ENCODE peak calls at places on chromosomes 1 and 21, in nine cellular contexts. One of them, this sample, is unnamed.

GRCh38 chr1:53327183-53327941 is 508 bp downstream of the LRP8 start:
- DNase-seq in CD4-positive, alpha-beta T cell: peak; percentile 31
- DNase-seq in SK-N-SH: peak; percentile 78
- DNase-seq in upper lobe of left lung: peak; percentile 28
- DNase-seq in choroid plexus epithelial cell: peak; percentile 33
- DNase-seq in left ventricle myocardium inferior: no peak
- DNase-seq in type B pancreatic cell: no peak
- DNase-seq in HepG2: peak; percentile 15
- DNase-seq in fibroblast of lung: no peak
- DNase-seq in this sample: peak; percentile 81

GRCh38 chr21:46555225-46555617 is 49.7 kb downstream of the S100B start:
- DNase-seq in CD4-positive, alpha-beta T cell: no peak
- DNase-seq in SK-N-SH: no peak
- DNase-seq in upper lobe of left lung: no peak
- DNase-seq in choroid plexus epithelial cell: no peak
- DNase-seq in left ventricle myocardium inferior: no peak
- DNase-seq in type B pancreatic cell: no peak
- DNase-seq in HepG2: no peak
- DNase-seq in fibroblast of lung: no peak
- DNase-seq in this sample: no peak

GRCh38 chr1:9605946-9606455 is 17.3 kb downstream of the TMEM201 start:
- DNase-seq in CD4-positive, alpha-beta T cell: no peak
- DNase-seq in SK-N-SH: no peak
- DNase-seq in upper lobe of left lung: no peak
- DNase-seq in choroid plexus epithelial cell: no peak
- DNase-seq in left ventricle myocardium inferior: no peak
- DNase-seq in type B pancreatic cell: no peak
- DNase-seq in HepG2: no peak
- DNase-seq in fibroblast of lung: no peak
- DNase-seq in this sample: no peak

GRCh38 chr1:86018311-86018923 is 138.2 kb downstream of the COL24A1 start:
- DNase-seq in CD4-positive, alpha-beta T cell: no peak
- DNase-seq in SK-N-SH: peak; percentile 31
- DNase-seq in upper lobe of left lung: no peak
- DNase-seq in choroid plexus epithelial cell: peak; percentile 51
- DNase-seq in left ventricle myocardium inferior: no peak
- DNase-seq in type B pancreatic cell: no peak
- DNase-seq in HepG2: peak; percentile 10
- DNase-seq in fibroblast of lung: peak; percentile 45
- DNase-seq in this sample: no peak

GRCh38 chr1:240145120-240145519 is 53.4 kb downstream of the FMN2 start:
- DNase-seq in CD4-positive, alpha-beta T cell: no peak
- DNase-seq in SK-N-SH: no peak
- DNase-seq in upper lobe of left lung: no peak
- DNase-seq in choroid plexus epithelial cell: no peak
- DNase-seq in left ventricle myocardium inferior: no peak
- DNase-seq in type B pancreatic cell: no peak
- DNase-seq in HepG2: no peak
- DNase-seq in fibroblast of lung: no peak
- DNase-seq in this sample: no peak

GRCh38 chr1:228334954-228335353 is 71.7 kb downstream of the TRIM11 start:
- DNase-seq in CD4-positive, alpha-beta T cell: no peak
- DNase-seq in SK-N-SH: no peak
- DNase-seq in upper lobe of left lung: peak; percentile 16
- DNase-seq in choroid plexus epithelial cell: no peak
- DNase-seq in left ventricle myocardium inferior: no peak
- DNase-seq in type B pancreatic cell: peak; percentile 49
- DNase-seq in HepG2: no peak
- DNase-seq in fibroblast of lung: no peak
- DNase-seq in this sample: peak; percentile 12

GRCh38 chr1:39230261-39231190 is 26.0 kb downstream of the MACF1 start:
- DNase-seq in CD4-positive, alpha-beta T cell: no peak
- DNase-seq in SK-N-SH: no peak
- DNase-seq in upper lobe of left lung: peak; percentile 38
- DNase-seq in choroid plexus epithelial cell: no peak
- DNase-seq in left ventricle myocardium inferior: no peak
- DNase-seq in type B pancreatic cell: no peak
- DNase-seq in HepG2: peak; percentile 4
- DNase-seq in fibroblast of lung: no peak
- DNase-seq in this sample: no peak

GRCh38 chr1:145959957-145960467 is 2.2 kb upstream of the LIX1L start:
- DNase-seq in CD4-positive, alpha-beta T cell: no peak
- DNase-seq in SK-N-SH: no peak
- DNase-seq in upper lobe of left lung: no peak
- DNase-seq in choroid plexus epithelial cell: no peak
- DNase-seq in left ventricle myocardium inferior: no peak
- DNase-seq in type B pancreatic cell: no peak
- DNase-seq in HepG2: no peak
- DNase-seq in fibroblast of lung: no peak
- DNase-seq in this sample: no peak

GRCh38 chr1:209875510-209875909 is 47.7 kb downstream of the UTP25 start:
- DNase-seq in CD4-positive, alpha-beta T cell: no peak
- DNase-seq in SK-N-SH: no peak
- DNase-seq in upper lobe of left lung: no peak
- DNase-seq in choroid plexus epithelial cell: peak; percentile 94
- DNase-seq in left ventricle myocardium inferior: no peak
- DNase-seq in type B pancreatic cell: no peak
- DNase-seq in HepG2: peak; percentile 36
- DNase-seq in fibroblast of lung: peak; percentile 73
- DNase-seq in this sample: no peak

GRCh38 chr1:91885331-91885715 is 628 bp downstream of the TGFBR3 start:
- DNase-seq in CD4-positive, alpha-beta T cell: peak; percentile 8
- DNase-seq in SK-N-SH: no peak
- DNase-seq in upper lobe of left lung: peak; percentile 25
- DNase-seq in choroid plexus epithelial cell: no peak
- DNase-seq in left ventricle myocardium inferior: peak; percentile 29
- DNase-seq in type B pancreatic cell: peak; percentile 72
- DNase-seq in HepG2: no peak
- DNase-seq in fibroblast of lung: no peak
- DNase-seq in this sample: peak; percentile 17

GRCh38 chr1:235295902-235296350 is 32.1 kb downstream of the ARID4B start:
- DNase-seq in CD4-positive, alpha-beta T cell: no peak
- DNase-seq in SK-N-SH: no peak
- DNase-seq in upper lobe of left lung: peak; percentile 31
- DNase-seq in choroid plexus epithelial cell: peak; percentile 96
- DNase-seq in left ventricle myocardium inferior: no peak
- DNase-seq in type B pancreatic cell: no peak
- DNase-seq in HepG2: peak; percentile 92
- DNase-seq in fibroblast of lung: peak; percentile 45
- DNase-seq in this sample: no peak

GRCh38 chr1:107900083-107900945 is 64.7 kb downstream of the VAV3 start:
- DNase-seq in CD4-positive, alpha-beta T cell: no peak
- DNase-seq in SK-N-SH: no peak
- DNase-seq in upper lobe of left lung: no peak
- DNase-seq in choroid plexus epithelial cell: no peak
- DNase-seq in left ventricle myocardium inferior: no peak
- DNase-seq in type B pancreatic cell: no peak
- DNase-seq in HepG2: no peak
- DNase-seq in fibroblast of lung: no peak
- DNase-seq in this sample: no peak

GRCh38 chr1:29865051-29865450 is 628.7 kb downstream of the PTPRU start:
- DNase-seq in CD4-positive, alpha-beta T cell: no peak
- DNase-seq in SK-N-SH: no peak
- DNase-seq in upper lobe of left lung: no peak
- DNase-seq in choroid plexus epithelial cell: no peak
- DNase-seq in left ventricle myocardium inferior: no peak
- DNase-seq in type B pancreatic cell: no peak
- DNase-seq in HepG2: no peak
- DNase-seq in fibroblast of lung: no peak
- DNase-seq in this sample: no peak

GRCh38 chr1:119367332-119368124 is 1.1 kb upstream of the HAO2 start:
- DNase-seq in CD4-positive, alpha-beta T cell: no peak
- DNase-seq in SK-N-SH: peak; percentile 35
- DNase-seq in upper lobe of left lung: no peak
- DNase-seq in choroid plexus epithelial cell: peak; percentile 75
- DNase-seq in left ventricle myocardium inferior: no peak
- DNase-seq in type B pancreatic cell: no peak
- DNase-seq in HepG2: peak; percentile 53
- DNase-seq in fibroblast of lung: peak; percentile 58
- DNase-seq in this sample: no peak

GRCh38 chr21:27476696-27477095 is 509.8 kb upstream of the ADAMTS5 start:
- DNase-seq in CD4-positive, alpha-beta T cell: no peak
- DNase-seq in SK-N-SH: peak; percentile 23
- DNase-seq in upper lobe of left lung: no peak
- DNase-seq in choroid plexus epithelial cell: peak; percentile 79
- DNase-seq in left ventricle myocardium inferior: no peak
- DNase-seq in type B pancreatic cell: no peak
- DNase-seq in HepG2: no peak
- DNase-seq in fibroblast of lung: peak; percentile 80
- DNase-seq in this sample: no peak

DNA sequence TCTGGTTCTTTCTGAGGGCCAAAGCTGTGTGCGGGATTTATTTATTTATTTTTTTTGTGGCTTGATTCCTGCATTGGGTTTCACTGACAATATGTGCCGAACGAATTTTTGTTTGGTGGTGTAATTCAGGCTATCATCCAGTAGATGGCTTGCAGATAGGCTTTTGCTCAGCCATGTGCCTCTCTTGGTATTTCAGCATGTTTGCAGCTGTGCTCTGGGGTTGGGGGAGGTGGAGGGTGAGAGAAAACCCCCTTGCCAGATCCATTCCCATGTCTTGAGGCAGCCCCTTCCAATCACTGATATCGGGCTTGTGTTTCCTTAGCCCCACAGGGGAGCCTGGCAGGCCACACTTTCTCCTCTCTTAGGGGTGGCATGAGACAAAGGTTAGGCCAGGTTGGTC is 302.4 kb downstream of the PTGER3 start:
- DNase-seq in CD4-positive, alpha-beta T cell: no peak
- DNase-seq in SK-N-SH: no peak
- DNase-seq in upper lobe of left lung: no peak
- DNase-seq in choroid plexus epithelial cell: peak; percentile 3
- DNase-seq in left ventricle myocardium inferior: no peak
- DNase-seq in type B pancreatic cell: no peak
- DNase-seq in HepG2: peak; percentile 14
- DNase-seq in fibroblast of lung: no peak
- DNase-seq in this sample: no peak
- TF ChIP-seq CTCF in CD4-positive, alpha-beta T cell: no peak
- TF ChIP-seq CTCF in SK-N-SH: peak; percentile 53
- TF ChIP-seq CTCF in upper lobe of left lung: no peak
- TF ChIP-seq CTCF in choroid plexus epithelial cell: peak; percentile 36
- TF ChIP-seq CTCF in left ventricle myocardium inferior: no peak
- TF ChIP-seq CTCF in type B pancreatic cell: peak; percentile 56
- TF ChIP-seq CTCF in HepG2: peak; percentile 35
- TF ChIP-seq CTCF in fibroblast of lung: peak; percentile 51
- TF ChIP-seq CTCF in this sample: peak; percentile 65

DNA sequence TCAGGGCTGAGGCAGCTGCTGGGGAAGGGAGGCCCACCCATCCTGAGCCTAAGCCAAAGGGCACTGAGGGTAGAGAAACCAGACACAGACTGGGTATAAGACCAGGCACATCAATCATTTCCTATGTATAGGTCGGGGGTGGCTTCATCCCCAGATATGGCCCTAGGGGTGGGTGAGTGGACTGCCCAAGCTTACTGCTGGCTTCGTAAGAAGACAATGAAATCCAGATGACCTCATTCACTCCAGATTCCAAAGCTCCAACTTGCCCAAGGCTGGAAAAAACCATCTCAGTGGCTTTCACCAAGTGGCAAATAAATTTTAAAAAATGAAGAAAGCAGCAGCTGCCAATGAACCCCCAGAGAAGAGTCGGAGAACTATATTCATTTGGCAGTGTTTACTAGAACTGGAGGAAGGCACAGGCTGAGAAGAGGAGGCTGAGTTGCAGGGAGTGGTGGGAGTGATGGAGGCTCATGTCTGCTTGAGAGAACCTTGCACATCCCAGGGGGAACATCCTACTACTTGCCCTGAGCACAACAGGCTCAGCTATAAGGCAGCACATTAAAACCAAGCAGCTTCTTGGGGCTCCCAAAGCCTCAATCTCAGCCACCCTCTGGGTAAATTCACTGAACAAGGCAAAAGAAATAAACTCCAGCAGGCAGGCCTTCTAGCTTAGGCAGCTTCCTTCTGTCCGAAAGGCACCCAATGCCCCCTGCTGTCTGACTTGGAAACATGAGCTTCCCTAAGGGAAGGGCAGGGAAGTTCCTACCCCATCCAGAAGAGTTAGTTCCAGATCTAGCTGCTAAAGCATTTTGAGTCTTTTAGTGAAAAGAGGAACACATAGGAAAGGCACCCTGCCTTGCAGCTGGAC is 14.1 kb downstream of the PEA15 start:
- DNase-seq in CD4-positive, alpha-beta T cell: no peak
- DNase-seq in SK-N-SH: peak; percentile 55
- DNase-seq in upper lobe of left lung: no peak
- DNase-seq in choroid plexus epithelial cell: peak; percentile 82
- DNase-seq in left ventricle myocardium inferior: peak; percentile 38
- DNase-seq in type B pancreatic cell: no peak
- DNase-seq in HepG2: peak; percentile 45
- DNase-seq in fibroblast of lung: peak; percentile 84
- DNase-seq in this sample: peak; percentile 53
- TF ChIP-seq CTCF in CD4-positive, alpha-beta T cell: no peak
- TF ChIP-seq CTCF in SK-N-SH: peak; percentile 72
- TF ChIP-seq CTCF in upper lobe of left lung: peak; percentile 30
- TF ChIP-seq CTCF in choroid plexus epithelial cell: peak; percentile 73
- TF ChIP-seq CTCF in left ventricle myocardium inferior: peak; percentile 78
- TF ChIP-seq CTCF in type B pancreatic cell: peak; percentile 72
- TF ChIP-seq CTCF in HepG2: peak; percentile 72
- TF ChIP-seq CTCF in fibroblast of lung: peak; percentile 73
- TF ChIP-seq CTCF in this sample: peak; percentile 17

DNA sequence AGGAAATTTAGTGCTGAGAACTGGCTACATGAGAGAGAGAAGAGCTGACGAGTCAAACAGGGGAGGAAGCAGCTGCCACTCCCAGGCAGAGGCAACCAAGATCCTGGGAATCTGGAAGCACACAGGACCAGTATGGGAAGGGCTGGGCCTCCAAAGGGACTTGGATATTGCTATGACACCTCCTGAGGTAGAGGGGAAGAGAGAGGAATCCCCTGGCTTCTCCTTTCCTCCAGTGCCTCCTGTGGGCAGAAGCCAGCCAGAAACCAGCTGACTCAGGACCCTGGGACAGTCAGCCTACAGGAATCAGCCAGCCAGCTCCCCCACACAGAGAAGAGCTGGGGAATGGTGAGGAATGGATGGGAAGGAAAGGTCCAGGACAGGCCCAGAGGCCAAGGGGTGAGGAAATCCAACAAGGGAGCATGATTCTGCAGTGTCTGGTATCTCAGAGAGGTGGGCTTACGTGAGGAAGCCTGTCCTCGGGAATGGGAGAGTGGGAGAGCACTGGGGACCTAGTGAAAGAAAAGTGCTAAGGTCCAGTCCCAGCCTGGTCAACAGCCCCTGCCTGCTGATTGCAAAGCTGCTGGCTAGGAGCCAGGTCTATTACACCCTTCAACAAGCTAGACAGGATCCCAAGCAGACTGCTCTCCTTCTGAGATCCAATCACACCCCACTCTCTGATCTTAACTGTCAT is 43.5 kb downstream of the NAV1 start:
- DNase-seq in CD4-positive, alpha-beta T cell: no peak
- DNase-seq in SK-N-SH: peak; percentile 56
- DNase-seq in upper lobe of left lung: peak; percentile 50
- DNase-seq in choroid plexus epithelial cell: peak; percentile 77
- DNase-seq in left ventricle myocardium inferior: no peak
- DNase-seq in type B pancreatic cell: no peak
- DNase-seq in HepG2: no peak
- DNase-seq in fibroblast of lung: peak; percentile 56
- DNase-seq in this sample: no peak
- TF ChIP-seq CTCF in CD4-positive, alpha-beta T cell: no peak
- TF ChIP-seq CTCF in SK-N-SH: peak; percentile 36
- TF ChIP-seq CTCF in upper lobe of left lung: no peak
- TF ChIP-seq CTCF in choroid plexus epithelial cell: no peak
- TF ChIP-seq CTCF in left ventricle myocardium inferior: no peak
- TF ChIP-seq CTCF in type B pancreatic cell: no peak
- TF ChIP-seq CTCF in HepG2: no peak
- TF ChIP-seq CTCF in fibroblast of lung: no peak
- TF ChIP-seq CTCF in this sample: no peak

GRCh38 chr1:223738465-223739365 is 26.4 kb downstream of the CAPN2 start:
- DNase-seq in CD4-positive, alpha-beta T cell: no peak
- DNase-seq in SK-N-SH: no peak
- DNase-seq in upper lobe of left lung: peak; percentile 80
- DNase-seq in choroid plexus epithelial cell: no peak
- DNase-seq in left ventricle myocardium inferior: no peak
- DNase-seq in type B pancreatic cell: no peak
- DNase-seq in HepG2: no peak
- DNase-seq in fibroblast of lung: no peak
- DNase-seq in this sample: no peak
- TF ChIP-seq CTCF in CD4-positive, alpha-beta T cell: no peak
- TF ChIP-seq CTCF in SK-N-SH: no peak
- TF ChIP-seq CTCF in upper lobe of left lung: no peak
- TF ChIP-seq CTCF in choroid plexus epithelial cell: no peak
- TF ChIP-seq CTCF in left ventricle myocardium inferior: no peak
- TF ChIP-seq CTCF in type B pancreatic cell: no peak
- TF ChIP-seq CTCF in HepG2: no peak
- TF ChIP-seq CTCF in fibroblast of lung: no peak
- TF ChIP-seq CTCF in this sample: no peak